ENCODE peak calls at places on chromosomes 12 and 14, in four cellular contexts. M is right lobe of liver; R is activated CD8-positive, alpha-beta memory T cell treated with anti-CD3 and anti-CD28 coated beads, Interleukin-2, amount 50 U/mL, for 4 hours; B is AG08395. O is an unnamed sample.

GRCh38 chr12:43550831-43551270 is 1.2 kb downstream of the ADAMTS20 start:
- DNase-seq in M (no peak), R (no peak), B (no peak), O (no peak)

GRCh38 chr12:120118710-120119097 is 2.2 kb upstream of the RAB35 start:
- DNase-seq in M (no peak), B (peak), R (no peak), O (peak)

GRCh38 chr12:85448548-85449139 is 168.6 kb downstream of the ALX1 start:
- DNase-seq in B (peak), R (no peak), M (no peak), O (no peak)

GRCh38 chr12:49296836-49297694 is 2.1 kb downstream of the PRPH start:
- DNase-seq in M (no peak), R (no peak), B (no peak), O (no peak)

GRCh38 chr12:72307229-72307628 is 35.1 kb downstream of the TRHDE start:
- DNase-seq in M (no peak), B (no peak), R (no peak), O (no peak)

GRCh38 chr12:99810718-99811593 is 163.4 kb downstream of the GARIN6 start:
- DNase-seq in R (no peak), B (peak), M (no peak), O (peak)

GRCh38 chr12:52279683-52280318 is 5.4 kb downstream of the KRT86 start:
- DNase-seq in B (no peak), M (no peak), R (no peak), O (no peak)

GRCh38 chr12:109883429-109883828 is 3.1 kb upstream of the GLTP start:
- DNase-seq in B (no peak), R (no peak), M (no peak), O (no peak)

GRCh38 chr12:106123551-106123991 is 15.2 kb downstream of the NUAK1 start:
- DNase-seq in R (no peak), M (no peak), B (peak), O (peak)

GRCh38 chr14:32259368-32260013 is 56.4 kb upstream of the RNU6-8 start:
- DNase-seq in M (no peak), R (no peak), B (peak), O (peak)

GRCh38 chr12:124490584-124491305 is 76.7 kb downstream of the NCOR2 start:
- DNase-seq in R (no peak), B (no peak), M (peak), O (no peak)

GRCh38 chr12:11660624-11661023 is 11.2 kb downstream of the ETV6 start:
- DNase-seq in M (no peak), R (no peak), B (no peak), O (no peak)

GRCh38 chr14:23057757-23058653 is 685 bp upstream of the CDH24 start:
- DNase-seq in B (peak), R (peak), M (peak), O (peak)

GRCh38 chr12:6553051-6553868 is 2.6 kb downstream of the IFFO1 start:
- DNase-seq in R (no peak), M (no peak), B (peak), O (peak)

GRCh38 chr12:100554608-100555077 is 18.8 kb upstream of the GAS2L3 start:
- DNase-seq in M (no peak), R (no peak), B (peak), O (peak)

GRCh38 chr14:52003324-52003723 is 14.0 kb downstream of the RTRAF start:
- DNase-seq in M (no peak), R (no peak), B (no peak), O (no peak)

GRCh38 chr12:2550470-2551090 is 244.2 kb upstream of the FKBP4 start:
- DNase-seq in B (peak), M (no peak), R (no peak), O (no peak)

GRCh38 chr14:98551028-98551427 is 721.0 kb downstream of the BCL11B start:
- DNase-seq in M (no peak), B (no peak), R (no peak), O (no peak)

GRCh38 chr14:96567289-96567899 is 65.2 kb downstream of the PAPOLA start:
- DNase-seq in M (no peak), B (peak), R (no peak), O (peak)

GRCh38 chr14:101005447-101005846 is 101.9 kb upstream of the RTL1 start:
- DNase-seq in R (no peak), B (no peak), M (no peak), O (no peak)

GRCh38 chr12:570237-570925 is 92.9 kb downstream of the NINJ2 start:
- DNase-seq in M (peak), R (no peak), B (peak), O (peak)

GRCh38 chr12:121803861-121804416 is at the start of gene SETD1B:
- DNase-seq in R (peak), M (peak), B (no peak), O (no peak)

GRCh38 chr14:105492966-105493871 is 2.2 kb downstream of the TEDC1 start:
- DNase-seq in B (no peak), R (peak), M (peak), O (no peak)

GRCh38 chr12:117622087-117622486 is 260.7 kb upstream of the NOS1 start:
- DNase-seq in B (peak), M (no peak), R (no peak), O (peak)

GRCh38 chr14:102086346-102086971 is 385 bp downstream of the HSP90AA1 start:
- DNase-seq in B (peak), R (peak), M (no peak), O (no peak)

GRCh38 chr12:3542911-3543310 is 51.9 kb downstream of the PRMT8 start:
- DNase-seq in M (no peak), R (no peak), B (no peak), O (no peak)

GRCh38 chr12:123805119-123805518 is 43.0 kb downstream of the DNAH10 start:
- DNase-seq in R (no peak), M (no peak), B (no peak), O (no peak)

GRCh38 chr14:80087411-80087810 is 123.9 kb downstream of the DIO2 start:
- DNase-seq in R (no peak), M (no peak), B (no peak), O (no peak)

GRCh38 chr12:53004582-53004981 is 1.7 kb upstream of the EIF4B start:
- DNase-seq in M (no peak), R (no peak), B (no peak), O (no peak)

GRCh38 chr12:105076098-105076497 is 8.2 kb downstream of the ALDH1L2 start:
- DNase-seq in M (no peak), R (no peak), B (peak), O (peak)

GRCh38 chr12:75692883-75693282 is 181.5 kb upstream of the KRR1 start:
- DNase-seq in B (peak), M (no peak), R (no peak), O (no peak)

GRCh38 chr12:80325167-80325959 is 118.7 kb upstream of the PTPRQ start:
- DNase-seq in R (no peak), B (peak), M (no peak), O (no peak)

GRCh38 chr14:70919774-70920173 is 12.5 kb downstream of the PCNX1 start:
- DNase-seq in M (no peak), B (no peak), R (no peak), O (no peak)

O was measured in GM04504.